ENCODE peak calls at places on chromosome 10, in eight cellular contexts. M, P, B, K, J, A, I and Z are unnamed samples.

GRCh38 chr10:56317603-56318002 is 43.5 kb downstream of the ZWINT start:
- DNase-seq in M (no peak), P (no peak), B (no peak), K (no peak), J (no peak), A (no peak), I (no peak), Z (no peak)

GRCh38 chr10:17504547-17505245 is 50.3 kb upstream of the ST8SIA6 start:
- DNase-seq in M (no peak), P (no peak), B (no peak), K (no peak), J (no peak), A (no peak), I (no peak), Z (peak; percentile 51)

GRCh38 chr10:128898133-128898915 is 568.7 kb upstream of the MGMT start:
- DNase-seq in M (no peak), P (no peak), B (peak; percentile 27), K (no peak), J (no peak), A (no peak), I (no peak), Z (no peak)

GRCh38 chr10:86335831-86336230 is 30.8 kb downstream of the GRID1 start:
- DNase-seq in M (no peak), P (no peak), B (no peak), K (no peak), J (no peak), A (no peak), I (no peak), Z (peak; percentile 51)

GRCh38 chr10:76631054-76631453 is 1006.6 kb downstream of the KCNMA1 start:
- DNase-seq in M (no peak), P (no peak), B (no peak), K (no peak), J (no peak), A (no peak), I (no peak), Z (no peak)

GRCh38 chr10:108735380-108735779 is 1187.9 kb downstream of the XPNPEP1 start:
- DNase-seq in M (no peak), P (no peak), B (no peak), K (no peak), J (no peak), A (no peak), I (no peak), Z (no peak)

GRCh38 chr10:14556285-14556956 is 218.3 kb downstream of the FAM107B start:
- DNase-seq in M (no peak), P (no peak), B (peak; percentile 65), K (peak; percentile 80), J (peak; percentile 56), A (peak; percentile 82), I (peak; percentile 48), Z (no peak)

GRCh38 chr10:49690673-49691356 is 11.4 kb downstream of the C10orf53 start:
- DNase-seq in M (no peak), P (no peak), B (peak; percentile 17), K (no peak), J (no peak), A (no peak), I (no peak), Z (no peak)

GRCh38 chr10:70784476-70784875 is 701 bp downstream of the TBATA start:
- DNase-seq in M (no peak), P (no peak), B (no peak), K (no peak), J (no peak), A (no peak), I (peak; percentile 33), Z (peak; percentile 73)

GRCh38 chr10:20984632-20985031 is 87.5 kb upstream of the NEBL start:
- DNase-seq in M (no peak), P (no peak), B (peak; percentile 14), K (no peak), J (no peak), A (no peak), I (no peak), Z (no peak)

GRCh38 chr10:91591792-91592165 is 41.1 kb downstream of the PPP1R3C start:
- DNase-seq in M (no peak), P (no peak), B (no peak), K (no peak), J (no peak), A (no peak), I (no peak), Z (no peak)

GRCh38 chr10:97226398-97226797 is 40.6 kb upstream of the SLIT1 start:
- DNase-seq in M (no peak), P (no peak), B (no peak), K (no peak), J (no peak), A (no peak), I (no peak), Z (no peak)

GRCh38 chr10:89611282-89611681 is 33.8 kb downstream of the PANK1 start:
- DNase-seq in M (no peak), P (no peak), B (no peak), K (no peak), J (no peak), A (no peak), I (no peak), Z (no peak)

GRCh38 chr10:124688889-124689670 is 55.1 kb downstream of the FAM53B start:
- DNase-seq in M (no peak), P (peak; percentile 77), B (no peak), K (no peak), J (no peak), A (no peak), I (no peak), Z (no peak)

GRCh38 chr10:52071814-52072213 is 242.3 kb upstream of the DKK1 start:
- DNase-seq in M (no peak), P (peak; percentile 63), B (no peak), K (no peak), J (no peak), A (no peak), I (no peak), Z (no peak)

DNA sequence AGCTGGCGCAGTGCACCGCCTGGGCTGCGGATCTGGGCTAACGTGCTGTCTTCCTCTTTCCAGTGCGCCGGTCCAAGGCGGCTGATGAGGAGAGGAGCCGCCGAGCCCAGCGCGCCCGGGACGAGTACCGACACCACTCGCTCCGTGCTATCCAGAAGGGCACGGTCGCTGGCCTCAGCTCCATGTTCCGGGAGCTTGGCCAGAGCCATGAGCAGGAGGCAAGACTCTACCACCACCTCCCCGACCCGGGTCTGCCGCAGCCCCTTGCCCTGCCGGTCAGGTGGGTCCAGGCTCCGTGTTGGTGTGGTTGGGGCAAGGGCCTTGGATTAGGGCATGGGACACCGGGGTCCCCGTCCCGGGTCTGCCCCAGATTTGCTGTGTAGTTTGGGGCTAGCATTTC is 65.8 kb downstream of the SH2D4B start:
- DNase-seq in M (no peak), P (no peak), B (no peak), K (no peak), J (no peak), A (no peak), I (no peak), Z (no peak)
- H3K4me1 ChIP-seq in M (no peaks in the 10 kb centered on the region), P (no peaks in the 10 kb centered on the region), B (peaks cover 4% of the 10 kb centered on the region), K (no peaks in the 10 kb centered on the region), J (peaks cover 5% of the 10 kb centered on the region), A (no peaks in the 10 kb centered on the region), I (no peaks in the 10 kb centered on the region), Z (no peaks in the 10 kb centered on the region)

GRCh38 chr10:102941401-102941800 is 23.3 kb downstream of the CNNM2 start:
- DNase-seq in M (no peak), P (no peak), B (no peak), K (no peak), J (no peak), A (no peak), I (no peak), Z (no peak)

GRCh38 chr10:102931643-102932042 is 13.5 kb downstream of the CNNM2 start:
- DNase-seq in M (no peak), P (no peak), B (no peak), K (no peak), J (no peak), A (no peak), I (no peak), Z (no peak)

GRCh38 chr10:102935510-102935909 is 17.4 kb downstream of the CNNM2 start:
- DNase-seq in M (no peak), P (no peak), B (no peak), K (no peak), J (no peak), A (no peak), I (no peak), Z (no peak)

GRCh38 chr10:102930720-102931119 is 12.6 kb downstream of the CNNM2 start:
- DNase-seq in M (no peak), P (no peak), B (no peak), K (no peak), J (no peak), A (no peak), I (no peak), Z (no peak)

GRCh38 chr10:102935939-102936605 is 18.0 kb downstream of the CNNM2 start:
- DNase-seq in M (no peak), P (no peak), B (no peak), K (no peak), J (no peak), A (no peak), I (no peak), Z (peak; percentile 56)
- H3K4me3 ChIP-seq in M (no peak overlapping the region), P (no peak overlapping the region), B (no peak overlapping the region), K (no peak overlapping the region), J (no peak overlapping the region), A (no peak overlapping the region), I (no peak overlapping the region), Z (no peak overlapping the region)

GRCh38 chr10:74760042-74760979 is 66.1 kb upstream of the KAT6B start:
- DNase-seq in M (no peak), P (no peak), B (no peak), K (no peak), J (no peak), A (no peak), I (no peak), Z (no peak)

GRCh38 chr10:74766501-74766900 is 59.9 kb upstream of the KAT6B start:
- DNase-seq in M (no peak), P (no peak), B (no peak), K (no peak), J (no peak), A (no peak), I (no peak), Z (no peak)

GRCh38 chr10:74763934-74764591 is 62.3 kb upstream of the KAT6B start:
- DNase-seq in M (no peak), P (no peak), B (no peak), K (no peak), J (no peak), A (no peak), I (no peak), Z (no peak)

GRCh38 chr10:74770400-74770799 is 56.0 kb upstream of the KAT6B start:
- DNase-seq in M (no peak), P (no peak), B (no peak), K (no peak), J (no peak), A (no peak), I (no peak), Z (no peak)

DNA sequence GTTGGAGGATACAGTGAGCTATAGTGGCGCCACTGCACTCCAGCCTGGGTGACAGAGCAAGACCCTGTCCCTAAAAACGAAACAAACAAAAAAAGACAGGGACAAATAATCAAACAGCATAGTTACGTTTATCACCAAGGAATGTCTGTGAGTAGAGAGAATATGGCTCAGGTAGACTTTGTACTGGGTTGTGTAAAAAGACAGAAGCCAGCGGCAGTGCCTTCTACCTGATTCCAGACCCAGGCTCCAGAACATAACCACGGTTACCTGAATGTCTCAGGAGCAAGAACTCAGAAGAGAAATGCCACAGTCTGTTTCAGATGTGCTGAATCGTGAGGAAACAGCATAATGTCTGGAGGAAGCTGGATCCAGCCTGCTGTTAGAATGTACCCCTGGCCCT is 60.9 kb upstream of the KAT6B start:
- DNase-seq in M (no peak), P (no peak), B (no peak), K (no peak), J (peak; percentile 31), A (no peak), I (no peak), Z (no peak)
- H3K4me1 ChIP-seq in M (peaks cover 2% of the 10 kb centered on the region), P (no peaks in the 10 kb centered on the region), B (no peaks in the 10 kb centered on the region), K (no peaks in the 10 kb centered on the region), J (no peaks in the 10 kb centered on the region), A (no peaks in the 10 kb centered on the region), I (no peaks in the 10 kb centered on the region), Z (no peaks in the 10 kb centered on the region)

GRCh38 chr10:130580975-130581374 is 444.8 kb downstream of the GLRX3 start:
- DNase-seq in M (no peak), P (no peak), B (no peak), K (no peak), J (no peak), A (no peak), I (no peak), Z (no peak)
- H3K4me3 ChIP-seq in M (no peak overlapping the region), P (no peak overlapping the region), B (no peak overlapping the region), K (no peak overlapping the region), J (no peak overlapping the region), A (no peak overlapping the region), I (no peak overlapping the region), Z (no peak overlapping the region)